ENCODE peak calls at places on chromosomes 7 and 10, in five cellular contexts. One of them, this sample, is unnamed.

GRCh38 chr10:79148452-79149344 is 79.9 kb downstream of the ZMIZ1 start:
- DNase-seq in K562: peak; percentile 93
- DNase-seq in endothelial cell of umbilical vein: peak; percentile 80
- DNase-seq in A549: no peak
- DNase-seq in NB4: no peak
- DNase-seq in this sample: no peak

GRCh38 chr7:83347836-83348482 is 185.3 kb upstream of the PCLO start:
- DNase-seq in NB4: no peak
- DNase-seq in A549: peak; percentile 1
- DNase-seq in K562: no peak
- DNase-seq in endothelial cell of umbilical vein: peak; percentile 33
- DNase-seq in this sample: no peak

GRCh38 chr7:107593025-107593410 is 13.0 kb downstream of the BCAP29 start:
- DNase-seq in K562: no peak
- DNase-seq in NB4: no peak
- DNase-seq in A549: no peak
- DNase-seq in endothelial cell of umbilical vein: peak; percentile 10
- DNase-seq in this sample: no peak

GRCh38 chr7:90681336-90682019 is 85.4 kb downstream of the CDK14 start:
- DNase-seq in A549: no peak
- DNase-seq in NB4: no peak
- DNase-seq in K562: no peak
- DNase-seq in endothelial cell of umbilical vein: no peak
- DNase-seq in this sample: no peak

GRCh38 chr10:31320179-31320597 is 1.2 kb downstream of the ZEB1 start:
- DNase-seq in A549: peak; percentile 17
- DNase-seq in endothelial cell of umbilical vein: no peak
- DNase-seq in NB4: peak; percentile 53
- DNase-seq in K562: peak; percentile 41
- DNase-seq in this sample: no peak

GRCh38 chr7:114889646-114890285 is 32.1 kb upstream of the MDFIC start:
- DNase-seq in A549: peak; percentile 72
- DNase-seq in endothelial cell of umbilical vein: peak; percentile 64
- DNase-seq in NB4: peak; percentile 52
- DNase-seq in K562: no peak
- DNase-seq in this sample: no peak

GRCh38 chr7:35241884-35242283 is 12.0 kb downstream of the TBX20 start:
- DNase-seq in K562: no peak
- DNase-seq in A549: no peak
- DNase-seq in NB4: no peak
- DNase-seq in endothelial cell of umbilical vein: no peak
- DNase-seq in this sample: no peak

GRCh38 chr10:71984126-71984797 is 20.1 kb downstream of the CHST3 start:
- DNase-seq in A549: no peak
- DNase-seq in K562: no peak
- DNase-seq in NB4: no peak
- DNase-seq in endothelial cell of umbilical vein: no peak
- DNase-seq in this sample: no peak

GRCh38 chr10:71773221-71773971 is at the start of gene VSIR:
- DNase-seq in NB4: peak; percentile 94
- DNase-seq in endothelial cell of umbilical vein: peak; percentile 83
- DNase-seq in A549: peak; percentile 81
- DNase-seq in K562: peak; percentile 92
- DNase-seq in this sample: peak; percentile 51

GRCh38 chr10:79067241-79068202 is 1.2 kb upstream of the ZMIZ1 start:
- DNase-seq in NB4: peak; percentile 93
- DNase-seq in A549: peak; percentile 83
- DNase-seq in endothelial cell of umbilical vein: peak; percentile 88
- DNase-seq in K562: peak; percentile 96
- DNase-seq in this sample: no peak

GRCh38 chr7:53218730-53219504 is 183.5 kb downstream of the POM121L12 start:
- DNase-seq in NB4: no peak
- DNase-seq in K562: no peak
- DNase-seq in A549: no peak
- DNase-seq in endothelial cell of umbilical vein: peak; percentile 65
- DNase-seq in this sample: no peak

DNA sequence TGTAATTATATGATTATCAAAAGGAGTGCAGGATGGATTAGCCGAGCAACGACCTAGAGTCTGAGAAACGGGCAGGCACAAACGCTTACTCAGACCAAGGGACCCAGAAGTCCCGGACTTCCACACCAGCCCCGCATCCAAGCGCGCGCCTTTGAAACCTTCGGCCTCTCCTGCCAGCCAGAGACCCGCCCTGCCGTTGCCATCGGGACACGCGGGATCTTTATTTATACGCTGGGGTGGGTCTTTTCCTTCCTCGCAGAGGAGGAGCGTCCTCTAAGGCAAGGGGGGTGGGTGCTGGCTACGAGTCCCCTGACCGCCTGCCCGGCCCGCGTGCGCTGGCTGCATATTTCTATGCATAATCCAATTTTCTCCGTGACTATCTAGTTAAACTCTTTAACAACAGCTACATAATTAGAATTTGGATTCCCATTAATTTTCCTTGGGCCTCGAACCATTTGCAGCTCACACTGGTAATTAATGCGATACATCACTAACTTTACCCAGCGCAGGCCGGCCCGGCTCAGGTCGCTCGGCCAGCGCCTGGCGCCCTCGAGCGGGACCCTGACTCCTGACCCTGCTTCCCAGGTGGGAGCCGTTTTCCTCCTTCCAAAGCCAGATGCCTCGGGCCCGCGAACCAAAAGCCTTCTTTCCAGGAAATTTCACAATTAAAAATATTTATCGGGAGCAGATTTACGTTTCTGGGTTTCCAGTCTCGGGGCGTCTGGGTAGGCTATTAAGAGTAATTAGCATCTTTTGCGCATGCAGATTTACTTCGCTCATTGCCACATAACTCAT is 12.4 kb downstream of the LBX1 start:
- DNase-seq in NB4: no peak
- DNase-seq in A549: no peak
- DNase-seq in K562: no peak
- DNase-seq in endothelial cell of umbilical vein: no peak
- DNase-seq in this sample: no peak
- TF ChIP-seq MYC in NB4: no peak
- TF ChIP-seq MYC in A549: no peak
- TF ChIP-seq MYC in K562: no peak
- TF ChIP-seq MYC in endothelial cell of umbilical vein: no peak
- TF ChIP-seq MYC in this sample: no peak

DNA sequence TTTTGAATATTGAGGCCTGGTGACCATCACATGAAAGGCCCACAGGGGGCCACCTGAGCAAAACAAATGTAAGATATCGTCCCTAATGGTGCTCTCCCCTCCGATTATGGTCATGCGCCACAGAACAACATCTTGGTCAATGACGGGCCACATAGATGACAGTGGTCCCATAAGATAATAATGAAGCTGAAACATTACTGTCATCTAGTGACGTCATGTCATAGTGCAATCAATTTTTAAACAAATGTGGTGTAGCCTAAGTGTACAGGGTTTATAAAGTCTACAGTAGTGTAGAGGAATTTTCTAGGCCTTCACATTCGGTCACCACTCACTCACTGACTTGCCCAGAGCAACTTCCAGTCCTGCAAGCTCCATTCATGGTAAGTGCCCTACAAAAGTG is 36.8 kb downstream of the JCAD start:
- DNase-seq in A549: no peak
- DNase-seq in K562: no peak
- DNase-seq in NB4: no peak
- DNase-seq in endothelial cell of umbilical vein: no peak
- DNase-seq in this sample: no peak
- TF ChIP-seq MYC in A549: no peak
- TF ChIP-seq MYC in K562: no peak
- TF ChIP-seq MYC in NB4: no peak
- TF ChIP-seq MYC in endothelial cell of umbilical vein: no peak
- TF ChIP-seq MYC in this sample: no peak

DNA sequence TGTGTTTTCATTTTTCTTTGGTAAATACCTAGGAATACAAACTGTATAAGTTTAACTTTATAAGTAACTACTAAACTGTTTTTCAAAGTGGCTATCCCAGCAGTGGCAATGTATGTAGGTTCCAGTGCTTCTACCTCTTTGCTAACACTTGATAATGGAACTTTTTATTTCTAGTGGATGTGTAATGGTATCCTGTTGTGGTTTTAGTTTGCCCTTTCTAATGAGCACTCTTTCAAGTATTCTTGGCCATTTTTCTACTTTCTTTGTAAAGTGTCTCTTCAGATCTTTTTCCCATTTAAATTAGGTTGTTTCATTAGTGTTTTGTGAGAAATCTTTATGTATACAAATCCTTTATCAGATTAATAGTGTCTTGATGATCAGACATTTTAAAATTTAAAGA is 4.6 kb downstream of the KIF20B start:
- DNase-seq in NB4: no peak
- DNase-seq in endothelial cell of umbilical vein: peak; percentile 51
- DNase-seq in K562: no peak
- DNase-seq in A549: no peak
- DNase-seq in this sample: no peak
- TF ChIP-seq MYC in NB4: no peak
- TF ChIP-seq MYC in endothelial cell of umbilical vein: no peak
- TF ChIP-seq MYC in K562: no peak
- TF ChIP-seq MYC in A549: no peak
- TF ChIP-seq MYC in this sample: no peak

GRCh38 chr10:25113231-25114035 is 61.4 kb upstream of the GPR158 start:
- DNase-seq in K562: peak; percentile 85
- DNase-seq in NB4: peak; percentile 60
- DNase-seq in A549: peak; percentile 45
- DNase-seq in endothelial cell of umbilical vein: peak; percentile 64
- DNase-seq in this sample: no peak
- TF ChIP-seq MYC in K562: no peak
- TF ChIP-seq MYC in NB4: no peak
- TF ChIP-seq MYC in A549: no peak
- TF ChIP-seq MYC in endothelial cell of umbilical vein: no peak
- TF ChIP-seq MYC in this sample: no peak

GRCh38 chr7:143261901-143262300 is 1.3 kb upstream of the GSTK1 start:
- DNase-seq in NB4: no peak
- DNase-seq in A549: no peak
- DNase-seq in K562: peak; percentile 50
- DNase-seq in endothelial cell of umbilical vein: no peak
- DNase-seq in this sample: no peak
- TF ChIP-seq MYC in NB4: no peak
- TF ChIP-seq MYC in A549: no peak
- TF ChIP-seq MYC in K562: no peak
- TF ChIP-seq MYC in endothelial cell of umbilical vein: no peak
- TF ChIP-seq MYC in this sample: no peak

GRCh38 chr7:3916146-3916545 is 615.1 kb downstream of the SDK1 start:
- DNase-seq in NB4: peak; percentile 24
- DNase-seq in endothelial cell of umbilical vein: peak; percentile 76
- DNase-seq in A549: no peak
- DNase-seq in K562: no peak
- DNase-seq in this sample: no peak
- TF ChIP-seq MYC in NB4: no peak
- TF ChIP-seq MYC in endothelial cell of umbilical vein: no peak
- TF ChIP-seq MYC in A549: no peak
- TF ChIP-seq MYC in K562: no peak
- TF ChIP-seq MYC in this sample: no peak

GRCh38 chr10:110448682-110449418 is 48.9 kb upstream of the DUSP5 start:
- DNase-seq in A549: no peak
- DNase-seq in NB4: peak; percentile 62
- DNase-seq in K562: no peak
- DNase-seq in endothelial cell of umbilical vein: no peak
- DNase-seq in this sample: no peak
- TF ChIP-seq MYC in A549: no peak
- TF ChIP-seq MYC in NB4: no peak
- TF ChIP-seq MYC in K562: no peak
- TF ChIP-seq MYC in endothelial cell of umbilical vein: no peak
- TF ChIP-seq MYC in this sample: no peak

GRCh38 chr10:102243304-102243703 is 2.0 kb upstream of the PITX3 start:
- DNase-seq in NB4: no peak
- DNase-seq in endothelial cell of umbilical vein: no peak
- DNase-seq in K562: no peak
- DNase-seq in A549: no peak
- DNase-seq in this sample: no peak
- TF ChIP-seq MYC in NB4: no peak
- TF ChIP-seq MYC in endothelial cell of umbilical vein: no peak
- TF ChIP-seq MYC in K562: no peak
- TF ChIP-seq MYC in A549: no peak
- TF ChIP-seq MYC in this sample: no peak

DNA sequence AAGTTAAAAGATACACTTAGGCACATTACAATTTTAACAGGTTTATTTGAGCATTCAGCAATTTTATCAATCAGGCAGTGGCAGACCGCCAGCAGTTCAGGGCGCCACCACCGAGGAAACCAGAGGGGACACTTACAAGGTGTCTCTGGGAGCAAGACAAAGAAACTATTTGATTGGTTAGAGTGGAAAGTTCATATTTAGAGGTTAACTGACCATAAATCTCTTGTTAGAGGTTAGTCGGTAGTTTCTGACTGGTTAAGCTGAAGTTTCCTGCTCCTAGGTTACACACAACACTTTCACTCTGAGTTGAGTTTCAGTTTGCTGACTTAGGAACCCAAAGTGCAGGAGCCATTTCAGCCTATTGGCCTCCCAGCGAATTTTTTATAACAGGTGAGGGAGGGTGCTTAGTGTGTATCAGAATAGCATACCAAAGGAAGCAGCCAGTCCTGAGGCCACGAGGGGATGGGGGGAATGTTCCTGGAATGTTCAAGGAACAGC is 10.8 kb upstream of the PVRIG start:
- DNase-seq in NB4: no peak
- DNase-seq in endothelial cell of umbilical vein: no peak
- DNase-seq in K562: peak; percentile 64
- DNase-seq in A549: no peak
- DNase-seq in this sample: peak; percentile 87
- TF ChIP-seq MYC in NB4: no peak
- TF ChIP-seq MYC in endothelial cell of umbilical vein: no peak
- TF ChIP-seq MYC in K562: no peak
- TF ChIP-seq MYC in A549: no peak
- TF ChIP-seq MYC in this sample: no peak

GRCh38 chr7:157865351-157866165 is 528.8 kb downstream of the DNAJB6 start:
- DNase-seq in endothelial cell of umbilical vein: no peak
- DNase-seq in K562: no peak
- DNase-seq in NB4: no peak
- DNase-seq in A549: no peak
- DNase-seq in this sample: no peak
- TF ChIP-seq MYC in endothelial cell of umbilical vein: no peak
- TF ChIP-seq MYC in K562: no peak
- TF ChIP-seq MYC in NB4: no peak
- TF ChIP-seq MYC in A549: no peak
- TF ChIP-seq MYC in this sample: no peak